ENCODE peak calls at places on chromosomes 3 and 15, in seven cellular contexts. S is amniotic epithelial cell, O is EL, I is cardiac fibroblast, B is NCI-H1092 treated with DMSO at 0.1 percent for 48 hours, R is GM12892, C is smooth muscle cell of the brain vasculature. P is an unnamed sample.

GRCh38 chr3:128071771-128072453 is 19.7 kb downstream of the SEC61A1 start:
- DNase-seq in S (no peak), O (no peak), I (no peak), B (no peak), R (no peak), C (no peak), P (no peak)

GRCh38 chr3:127217594-127218456 is 24.9 kb downstream of the PRR23E start:
- DNase-seq in S (no peak), O (peak; percentile 58), I (peak; percentile 15), B (no peak), R (no peak), C (no peak), P (no peak)

GRCh38 chr3:143099213-143099612 is 20.4 kb upstream of the CHST2 start:
- DNase-seq in S (no peak), O (no peak), I (no peak), B (no peak), R (no peak), C (no peak), P (no peak)

GRCh38 chr3:58366699-58367098 is 34.0 kb downstream of the PXK start:
- DNase-seq in S (peak; percentile 80), O (peak; percentile 10), I (no peak), B (no peak), R (no peak), C (no peak), P (peak; percentile 60)

GRCh38 chr3:42831321-42831713 is 22.1 kb downstream of the ACKR2 start:
- DNase-seq in S (peak; percentile 45), O (peak; percentile 67), I (peak; percentile 67), B (peak; percentile 67), R (no peak), C (peak; percentile 13), P (peak; percentile 53)

GRCh38 chr3:169171739-169172138 is 491.8 kb downstream of the MECOM start:
- DNase-seq in S (no peak), O (no peak), I (peak; percentile 82), B (no peak), R (no peak), C (no peak), P (peak; percentile 5)

GRCh38 chr15:41043276-41043675 is 72.8 kb downstream of the INO80 start:
- DNase-seq in S (peak; percentile 84), O (peak; percentile 22), I (peak; percentile 80), B (no peak), R (no peak), C (no peak), P (no peak)

GRCh38 chr3:119034256-119035013 is at the start of gene IGSF11:
- DNase-seq in S (peak; percentile 16), O (peak; percentile 48), I (peak; percentile 36), B (peak; percentile 82), R (peak; percentile 68), C (no peak), P (peak; percentile 20)

GRCh38 chr15:88804257-88804656 is 1.0 kb downstream of the ACAN start:
- DNase-seq in S (no peak), O (no peak), I (no peak), B (no peak), R (no peak), C (no peak), P (no peak)

GRCh38 chr3:12193485-12194165 is 34.9 kb upstream of the TIMP4 start:
- DNase-seq in S (peak; percentile 97), O (peak; percentile 98), I (peak; percentile 99), B (no peak), R (no peak), C (peak; percentile 90), P (peak; percentile 92)

GRCh38 chr3:128917291-128917690 is 37.9 kb downstream of the ACAD9 start:
- DNase-seq in S (peak; percentile 8), O (no peak), I (no peak), B (no peak), R (no peak), C (no peak), P (no peak)

GRCh38 chr3:127406309-127407025 is 118.6 kb upstream of the PRR20G start:
- DNase-seq in S (peak; percentile 29), O (peak; percentile 18), I (peak; percentile 18), B (no peak), R (no peak), C (no peak), P (peak; percentile 43)

GRCh38 chr3:191151653-191152052 is 47.4 kb upstream of the OSTN start:
- DNase-seq in S (no peak), O (no peak), I (no peak), B (no peak), R (no peak), C (no peak), P (no peak)

GRCh38 chr3:190497809-190498208 is 16.1 kb upstream of the IL1RAP start:
- DNase-seq in S (no peak), O (peak; percentile 15), I (peak; percentile 28), B (no peak), R (no peak), C (no peak), P (no peak)

GRCh38 chr15:70101459-70102113 is 3.9 kb upstream of the TLE3 start:
- DNase-seq in S (peak; percentile 98), O (peak; percentile 77), I (peak; percentile 89), B (peak; percentile 86), R (no peak), C (peak; percentile 63), P (peak; percentile 96)

GRCh38 chr3:114406922-114407321 is 113.1 kb downstream of the TIGIT start:
- DNase-seq in S (no peak), O (no peak), I (no peak), B (no peak), R (no peak), C (no peak), P (no peak)

GRCh38 chr3:134477938-134478337 is 7.8 kb downstream of the ANAPC13 start:
- DNase-seq in S (peak; percentile 58), O (peak; percentile 70), I (no peak), B (no peak), R (no peak), C (no peak), P (no peak)